ENCODE peak calls at places on chromosomes 6 and 20, in four cellular contexts. One of them, this sample, is unnamed. For H3K4me1, the result is how much of the 10 kb centered on the place peaks cover.

GRCh38 chr6:128507337-128508310 is 12.8 kb downstream of the PTPRK start:
- DNase-seq in MM.1S: no peak
- DNase-seq in hepatocyte: peak
- DNase-seq in HCT116: no peak
- DNase-seq in this sample: no peak

GRCh38 chr20:33466303-33466646 is 22.7 kb upstream of the SNTA1 start:
- DNase-seq in MM.1S: no peak
- DNase-seq in hepatocyte: no peak
- DNase-seq in HCT116: no peak
- DNase-seq in this sample: no peak

GRCh38 chr20:1802385-1803215 is 92.6 kb upstream of the SIRPA start:
- DNase-seq in MM.1S: peak
- DNase-seq in hepatocyte: peak
- DNase-seq in HCT116: no peak
- DNase-seq in this sample: peak

GRCh38 chr20:30811896-30812671 is 445.4 kb upstream of the DEFB115 start:
- DNase-seq in MM.1S: no peak
- DNase-seq in hepatocyte: no peak
- DNase-seq in HCT116: no peak
- DNase-seq in this sample: peak

GRCh38 chr6:52389626-52390360 is 27.8 kb downstream of the PAQR8 start:
- DNase-seq in MM.1S: peak
- DNase-seq in hepatocyte: peak
- DNase-seq in HCT116: peak
- DNase-seq in this sample: no peak

GRCh38 chr6:114939630-114940029 is 596.8 kb upstream of the HS3ST5 start:
- DNase-seq in MM.1S: no peak
- DNase-seq in hepatocyte: no peak
- DNase-seq in HCT116: no peak
- DNase-seq in this sample: no peak

GRCh38 chr6:110548124-110548847 is 71.9 kb upstream of the SLC22A16 start:
- DNase-seq in MM.1S: no peak
- DNase-seq in hepatocyte: no peak
- DNase-seq in HCT116: no peak
- DNase-seq in this sample: no peak

GRCh38 chr20:63657260-63657936 is 714 bp upstream of the RTEL1 start:
- DNase-seq in MM.1S: no peak
- DNase-seq in hepatocyte: no peak
- DNase-seq in HCT116: no peak
- DNase-seq in this sample: no peak

GRCh38 chr6:161435426-161436065 is 161.7 kb upstream of the AGPAT4 start:
- DNase-seq in MM.1S: no peak
- DNase-seq in hepatocyte: no peak
- DNase-seq in HCT116: no peak
- DNase-seq in this sample: no peak

GRCh38 chr20:496126-496696 is 33.9 kb upstream of the TBC1D20 start:
- DNase-seq in MM.1S: no peak
- DNase-seq in hepatocyte: no peak
- DNase-seq in HCT116: no peak
- DNase-seq in this sample: no peak

GRCh38 chr6:26056583-26057350 is 30.5 kb upstream of the HFE start:
- DNase-seq in MM.1S: peak
- DNase-seq in hepatocyte: peak
- DNase-seq in HCT116: no peak
- DNase-seq in this sample: peak

GRCh38 chr6:66481216-66481615 is 774.2 kb upstream of the EYS start:
- DNase-seq in MM.1S: no peak
- DNase-seq in hepatocyte: no peak
- DNase-seq in HCT116: no peak
- DNase-seq in this sample: no peak

DNA sequence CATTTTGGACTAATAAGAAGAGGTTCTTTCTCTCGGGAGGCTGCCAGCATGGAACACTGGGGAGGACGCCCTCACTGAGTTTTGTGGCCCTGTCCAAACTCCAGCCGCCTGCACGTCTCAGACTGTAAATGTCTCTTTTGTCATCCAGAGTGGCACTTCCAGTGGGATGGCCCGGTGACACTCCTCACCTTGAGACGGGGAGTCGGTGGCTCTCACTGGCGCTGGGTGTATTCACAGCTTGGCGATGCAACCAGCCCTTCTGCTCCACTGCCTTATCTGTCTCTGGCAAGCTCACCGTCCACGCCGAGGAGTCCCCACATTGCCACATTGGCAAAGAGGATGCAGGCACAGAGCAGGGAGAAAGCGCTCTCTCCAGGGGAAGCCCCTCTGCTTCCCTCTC is 245.4 kb downstream of the SMOC2 start:
- DNase-seq in MM.1S: no peak
- DNase-seq in hepatocyte: no peak
- DNase-seq in HCT116: no peak
- DNase-seq in this sample: no peak
- H3K4me1 ChIP-seq in MM.1S: under half
- H3K4me1 ChIP-seq in hepatocyte: under half
- H3K4me1 ChIP-seq in HCT116: under half
- H3K4me1 ChIP-seq in this sample: half or more

GRCh38 chr20:61884571-61885389 is 180.9 kb downstream of the TAF4 start:
- DNase-seq in MM.1S: no peak
- DNase-seq in hepatocyte: no peak
- DNase-seq in HCT116: no peak
- DNase-seq in this sample: no peak

GRCh38 chr20:61888101-61888865 is 177.4 kb downstream of the TAF4 start:
- DNase-seq in MM.1S: no peak
- DNase-seq in hepatocyte: no peak
- DNase-seq in HCT116: no peak
- DNase-seq in this sample: no peak

GRCh38 chr20:61887694-61888093 is 178.0 kb downstream of the TAF4 start:
- DNase-seq in MM.1S: no peak
- DNase-seq in hepatocyte: no peak
- DNase-seq in HCT116: no peak
- DNase-seq in this sample: no peak

GRCh38 chr20:61885759-61886715 is 179.6 kb downstream of the TAF4 start:
- DNase-seq in MM.1S: no peak
- DNase-seq in hepatocyte: no peak
- DNase-seq in HCT116: no peak
- DNase-seq in this sample: no peak

GRCh38 chr20:61886721-61887658 is 178.7 kb downstream of the TAF4 start:
- DNase-seq in MM.1S: peak
- DNase-seq in hepatocyte: peak
- DNase-seq in HCT116: peak
- DNase-seq in this sample: peak
- TF ChIP-seq EZH2phosphoT487 in MM.1S: no peak
- TF ChIP-seq EZH2phosphoT487 in hepatocyte: no peak
- TF ChIP-seq EZH2phosphoT487 in HCT116: no peak
- TF ChIP-seq EZH2phosphoT487 in this sample: no peak

GRCh38 chr6:75563032-75563431 is 38.6 kb upstream of the SENP6 start:
- DNase-seq in MM.1S: peak
- DNase-seq in hepatocyte: peak
- DNase-seq in HCT116: peak
- DNase-seq in this sample: peak
- TF ChIP-seq CTCF in MM.1S: peak
- TF ChIP-seq CTCF in hepatocyte: peak
- TF ChIP-seq CTCF in HCT116: peak
- TF ChIP-seq CTCF in this sample: peak

DNA sequence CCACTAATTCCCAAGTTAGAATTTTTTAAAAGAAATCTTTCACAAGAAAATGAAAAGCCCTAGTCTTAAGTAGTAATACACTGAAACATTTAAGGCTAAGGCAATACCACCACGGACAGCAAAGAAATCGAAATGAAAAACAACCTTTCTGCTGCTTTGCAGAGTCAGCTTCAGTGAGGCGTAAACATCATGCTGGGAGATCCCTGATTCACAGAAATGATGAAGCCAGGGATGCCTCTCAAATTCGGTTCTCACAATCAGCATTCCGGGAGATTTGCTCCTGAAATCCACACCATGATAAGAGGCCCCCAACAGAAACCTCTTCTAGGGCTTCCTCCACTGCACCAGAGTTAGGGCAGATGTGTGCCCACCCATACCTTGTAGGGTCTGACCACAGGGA is 18.6 kb downstream of the RRBP1 start:
- DNase-seq in MM.1S: no peak
- DNase-seq in hepatocyte: no peak
- DNase-seq in HCT116: no peak
- DNase-seq in this sample: peak
- H3K4me1 ChIP-seq in MM.1S: under half
- H3K4me1 ChIP-seq in hepatocyte: under half
- H3K4me1 ChIP-seq in HCT116: under half
- H3K4me1 ChIP-seq in this sample: under half

GRCh38 chr20:50824137-50824536 is 29.3 kb downstream of the BCAS4 start:
- DNase-seq in MM.1S: no peak
- DNase-seq in hepatocyte: no peak
- DNase-seq in HCT116: no peak
- DNase-seq in this sample: no peak
- TF ChIP-seq EZH2phosphoT487 in MM.1S: no peak
- TF ChIP-seq EZH2phosphoT487 in hepatocyte: no peak
- TF ChIP-seq EZH2phosphoT487 in HCT116: no peak
- TF ChIP-seq EZH2phosphoT487 in this sample: no peak

GRCh38 chr6:68343901-68344300 is 291.2 kb upstream of the ADGRB3 start:
- DNase-seq in MM.1S: peak
- DNase-seq in hepatocyte: peak
- DNase-seq in HCT116: no peak
- DNase-seq in this sample: peak
- TF ChIP-seq CTCF in MM.1S: peak
- TF ChIP-seq CTCF in hepatocyte: peak
- TF ChIP-seq CTCF in HCT116: peak
- TF ChIP-seq CTCF in this sample: peak

GRCh38 chr6:108566406-108566805 is 5.7 kb downstream of the FOXO3 start:
- DNase-seq in MM.1S: no peak
- DNase-seq in hepatocyte: no peak
- DNase-seq in HCT116: no peak
- DNase-seq in this sample: no peak
- H3K4me1 ChIP-seq in MM.1S: under half
- H3K4me1 ChIP-seq in hepatocyte: under half
- H3K4me1 ChIP-seq in HCT116: under half
- H3K4me1 ChIP-seq in this sample: under half